ENCODE peak calls at places on chromosomes 3 and 15, in four cellular contexts. V is stomach; I is T-helper 9 cell; E is stimulated activated naive CD8-positive, alpha-beta T cell treated with anti-CD3 and anti-CD28 coated beads, Interleukin-15, amount 100 ng/mL, for 72 hours. M is an unnamed sample.

GRCh38 chr3:118075873-118076272 is 958.8 kb downstream of the IGSF11 start:
- DNase-seq in V (no peak), I (no peak), E (no peak), M (no peak)

GRCh38 chr15:38398134-38398533 is 55.8 kb upstream of the FAM98B start:
- DNase-seq in V (no peak), E (no peak), I (no peak), M (no peak)

GRCh38 chr3:67923796-67924195 is 269.4 kb upstream of the SUCLG2 start:
- DNase-seq in E (no peak), I (no peak), V (no peak), M (no peak)

GRCh38 chr3:23183731-23184130 is 19.4 kb upstream of the UBE2E2 start:
- DNase-seq in I (no peak), V (peak; percentile 40), E (no peak), M (no peak)

GRCh38 chr3:170222647-170223541 is 670 bp downstream of the PRKCI start:
- DNase-seq in E (peak; percentile 39), V (peak; percentile 34), I (peak; percentile 28), M (peak; percentile 25)

GRCh38 chr15:43792761-43793493 is 807 bp downstream of the SERF2 start:
- DNase-seq in V (no peak), I (no peak), E (peak; percentile 36), M (no peak)

GRCh38 chr3:159458010-159458409 is 530.6 kb upstream of the IL12A start:
- DNase-seq in I (no peak), E (no peak), V (no peak), M (no peak)

GRCh38 chr3:61575893-61576292 is 14.5 kb downstream of the PTPRG start:
- DNase-seq in E (no peak), V (no peak), I (no peak), M (no peak)

GRCh38 chr15:73897441-73898261 is 24.3 kb downstream of the TBC1D21 start:
- DNase-seq in I (peak; percentile 55), E (peak; percentile 69), V (peak; percentile 65), M (no peak)

GRCh38 chr15:91651251-91651650 is 202.3 kb upstream of the SLCO3A1 start:
- DNase-seq in I (no peak), V (no peak), E (no peak), M (no peak)

GRCh38 chr3:53273271-53273670 is 17.4 kb upstream of the TKT start:
- DNase-seq in I (no peak), V (no peak), E (no peak), M (no peak)

GRCh38 chr3:190252080-190252479 is 70.2 kb downstream of the CLDN1 start:
- DNase-seq in E (no peak), I (no peak), V (no peak), M (no peak)

GRCh38 chr15:90192961-90193786 is 8.0 kb upstream of the SEMA4B start:
- DNase-seq in E (no peak), V (no peak), I (no peak), M (no peak)

GRCh38 chr3:167780214-167780613 is 44.7 kb downstream of the SERPINI1 start:
- DNase-seq in E (no peak), I (no peak), V (no peak), M (no peak)

GRCh38 chr15:63858881-63859280 is 25.1 kb upstream of the HERC1 start:
- DNase-seq in V (no peak), E (no peak), I (no peak), M (no peak)

GRCh38 chr3:11903447-11903846 is 56.8 kb upstream of the TAMM41 start:
- DNase-seq in V (no peak), I (no peak), E (no peak), M (no peak)

GRCh38 chr15:75048394-75048793 is 25.0 kb downstream of the PPCDC start:
- DNase-seq in E (no peak), I (no peak), V (no peak), M (no peak)

GRCh38 chr15:80485370-80486164 is 81.4 kb downstream of the ARNT2 start:
- DNase-seq in E (no peak), I (no peak), V (no peak), M (no peak)

GRCh38 chr3:143276592-143276991 is 157.0 kb downstream of the CHST2 start:
- DNase-seq in E (no peak), I (no peak), V (no peak), M (no peak)

GRCh38 chr15:71422530-71423259 is 307.4 kb downstream of the THSD4 start:
- DNase-seq in I (no peak), E (no peak), V (no peak), M (no peak)

GRCh38 chr3:160434071-160434470 is 15.5 kb downstream of the TRIM59 start:
- DNase-seq in E (no peak), V (no peak), I (no peak), M (no peak)

GRCh38 chr3:180457238-180457637 is 144.7 kb upstream of the TTC14 start:
- DNase-seq in V (no peak), E (no peak), I (no peak), M (no peak)